ENCODE peak calls at places on chromosomes 3 and 15, in nine cellular contexts. H is stomach, J is fibroblast of the aortic adventitia, R is right lobe of liver, Q is HCT116, G is tibial nerve, L is A549, D is Panc1, W is foreskin fibroblast. S is an unnamed sample.

GRCh38 chr3:119695480-119695879 is 7.3 kb upstream of the CFAP91 start:
- DNase-seq in H (no peak), J (peak), R (no peak), Q (peak), G (no peak), L (no peak), D (no peak), W (peak), S (peak)

GRCh38 chr3:129428382-129429079 is at the start of gene EFCAB12:
- DNase-seq in H (peak), J (peak), R (peak), Q (no peak), G (peak), L (peak), D (peak), W (peak), S (peak)

GRCh38 chr3:46186856-46187700 is 21.0 kb downstream of the CCR1 start:
- DNase-seq in H (no peak), J (no peak), R (no peak), Q (no peak), G (no peak), L (no peak), D (no peak), W (no peak), S (no peak)

GRCh38 chr15:73081321-73081958 is 29.2 kb downstream of the NEO1 start:
- DNase-seq in H (no peak), J (peak), R (no peak), Q (peak), G (peak), L (peak), D (peak), W (peak), S (peak)

GRCh38 chr15:99174567-99174966 is 69.7 kb downstream of the SYNM start:
- DNase-seq in H (no peak), J (no peak), R (no peak), Q (no peak), G (no peak), L (no peak), D (no peak), W (no peak), S (no peak)

GRCh38 chr3:135739755-135740154 is 225.8 kb upstream of the PPP2R3A start:
- DNase-seq in H (no peak), J (no peak), R (no peak), Q (no peak), G (no peak), L (no peak), D (no peak), W (no peak), S (no peak)

GRCh38 chr3:122576174-122576940 is 1.1 kb upstream of the PARP15 start:
- DNase-seq in H (no peak), J (no peak), R (no peak), Q (no peak), G (no peak), L (no peak), D (no peak), W (peak), S (no peak)

GRCh38 chr3:71902258-71903128 is 117.5 kb upstream of the PROK2 start:
- DNase-seq in H (no peak), J (no peak), R (no peak), Q (no peak), G (no peak), L (no peak), D (no peak), W (no peak), S (no peak)

GRCh38 chr3:39494781-39495180 is 27.3 kb downstream of the MOBP start:
- DNase-seq in H (no peak), J (no peak), R (no peak), Q (no peak), G (no peak), L (no peak), D (no peak), W (no peak), S (no peak)

GRCh38 chr3:117435481-117435880 is 725.9 kb downstream of the TUSC7 start:
- DNase-seq in H (no peak), J (no peak), R (no peak), Q (no peak), G (no peak), L (no peak), D (no peak), W (no peak), S (no peak)

GRCh38 chr15:98727115-98728040 is 79.0 kb downstream of the IGF1R start:
- DNase-seq in H (peak), J (peak), R (peak), Q (peak), G (peak), L (peak), D (peak), W (peak), S (peak)

GRCh38 chr3:17431004-17431403 is 311.4 kb downstream of the TBC1D5 start:
- DNase-seq in H (no peak), J (peak), R (no peak), Q (peak), G (no peak), L (peak), D (peak), W (peak), S (peak)

GRCh38 chr3:38755130-38755529 is 60.9 kb downstream of the SCN10A start:
- DNase-seq in H (no peak), J (peak), R (no peak), Q (no peak), G (no peak), L (no peak), D (no peak), W (peak), S (peak)

GRCh38 chr15:77691607-77692006 is 58.9 kb upstream of the LINGO1 start:
- DNase-seq in H (no peak), J (no peak), R (no peak), Q (no peak), G (no peak), L (no peak), D (no peak), W (no peak), S (no peak)

GRCh38 chr3:161081675-161082462 is 23.3 kb downstream of the B3GALNT1 start:
- DNase-seq in H (no peak), J (peak), R (no peak), Q (no peak), G (no peak), L (no peak), D (no peak), W (no peak), S (peak)

GRCh38 chr3:69088033-69088432 is 3.3 kb downstream of the ARL6IP5 start:
- DNase-seq in H (no peak), J (peak), R (no peak), Q (no peak), G (no peak), L (peak), D (no peak), W (peak), S (peak)

GRCh38 chr3:185268194-185268809 is 14.5 kb upstream of the EHHADH start:
- DNase-seq in H (no peak), J (no peak), R (no peak), Q (no peak), G (no peak), L (no peak), D (no peak), W (no peak), S (no peak)

GRCh38 chr3:43627360-43627759 is 5.5 kb upstream of the ANO10 start:
- DNase-seq in H (no peak), J (no peak), R (no peak), Q (no peak), G (no peak), L (no peak), D (no peak), W (no peak), S (no peak)

GRCh38 chr3:113741086-113741485 is 5.0 kb downstream of the NAA50 start:
- DNase-seq in H (no peak), J (no peak), R (no peak), Q (no peak), G (no peak), L (no peak), D (no peak), W (no peak), S (no peak)

GRCh38 chr3:64022451-64023186 is 675 bp downstream of the PSMD6 start:
- DNase-seq in H (no peak), J (peak), R (peak), Q (no peak), G (no peak), L (no peak), D (no peak), W (peak), S (peak)

GRCh38 chr3:41726891-41727290 is 235.0 kb downstream of the ULK4 start:
- DNase-seq in H (no peak), J (no peak), R (no peak), Q (no peak), G (no peak), L (no peak), D (no peak), W (no peak), S (peak)

GRCh38 chr3:121998030-121998580 is 23.9 kb downstream of the ILDR1 start:
- DNase-seq in H (no peak), J (peak), R (no peak), Q (no peak), G (no peak), L (no peak), D (no peak), W (peak), S (peak)

GRCh38 chr15:33152502-33153109 is 41.9 kb downstream of the FMN1 start:
- DNase-seq in H (no peak), J (peak), R (no peak), Q (no peak), G (no peak), L (no peak), D (no peak), W (peak), S (peak)

GRCh38 chr3:3639078-3639477 is 160.2 kb upstream of the LRRN1 start:
- DNase-seq in H (no peak), J (no peak), R (no peak), Q (no peak), G (no peak), L (no peak), D (no peak), W (no peak), S (no peak)

GRCh38 chr3:138334608-138335007 is 5.0 kb upstream of the NME9 start:
- DNase-seq in H (no peak), J (no peak), R (no peak), Q (no peak), G (no peak), L (no peak), D (no peak), W (no peak), S (no peak)

GRCh38 chr3:58737644-58738043 is 71.1 kb upstream of the FAM3D start:
- DNase-seq in H (no peak), J (no peak), R (no peak), Q (no peak), G (no peak), L (no peak), D (no peak), W (no peak), S (no peak)

GRCh38 chr3:58728723-58729122 is 62.1 kb upstream of the FAM3D start:
- DNase-seq in H (no peak), J (no peak), R (no peak), Q (no peak), G (no peak), L (no peak), D (no peak), W (no peak), S (no peak)

GRCh38 chr3:58731673-58732072 is 65.1 kb upstream of the FAM3D start:
- DNase-seq in H (no peak), J (no peak), R (no peak), Q (no peak), G (no peak), L (no peak), D (no peak), W (no peak), S (no peak)
- TF ChIP-seq CTCF in H (peak), J (no peak), R (peak), Q (no peak), G (no peak), L (no peak), D (no peak), W (no peak), S (no peak)

DNA sequence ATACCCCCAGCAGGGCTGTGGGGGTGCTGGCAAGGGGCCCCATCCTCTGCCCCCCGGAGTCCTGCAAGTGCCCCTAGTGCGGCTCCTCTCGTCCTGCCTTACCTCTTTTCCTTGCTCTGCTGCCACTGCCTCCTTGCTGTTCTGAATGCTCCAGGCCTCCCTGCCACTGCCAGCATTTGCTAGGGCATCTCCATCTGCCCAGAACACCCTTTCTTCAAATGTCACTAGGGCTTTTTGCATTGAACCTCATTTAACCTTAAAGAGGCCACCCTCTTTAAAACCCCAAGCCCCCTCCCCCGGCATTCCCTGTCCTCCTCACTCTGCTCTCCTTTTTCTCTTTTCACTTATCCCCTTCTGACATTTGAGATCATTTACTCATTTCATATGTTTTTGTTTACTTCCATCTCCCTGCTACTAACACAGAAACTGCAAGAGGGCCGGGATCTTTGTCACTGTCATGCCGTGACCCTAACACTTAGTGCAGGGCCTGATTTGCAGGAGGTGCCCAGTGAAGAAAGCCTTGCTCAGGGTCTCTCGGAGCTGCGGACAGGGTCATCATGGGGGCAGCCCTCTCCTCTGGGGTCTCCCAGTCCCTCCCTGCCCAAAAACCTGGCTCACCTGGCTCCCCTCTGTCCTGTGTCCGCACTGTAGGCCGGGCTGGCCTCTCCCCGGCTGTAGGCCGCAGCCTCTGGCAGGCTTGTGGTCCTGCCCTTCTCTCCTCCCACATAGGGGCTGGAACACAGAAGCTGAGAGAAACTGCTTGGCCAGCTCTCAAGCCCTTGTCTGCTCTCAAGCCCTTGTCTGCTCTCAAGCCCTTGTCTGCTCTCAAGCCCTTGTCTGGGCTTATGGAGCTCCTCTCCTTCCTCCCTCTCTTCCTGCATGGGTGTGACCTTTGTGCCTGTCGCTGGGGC is at the start of gene ACOX2:
- DNase-seq in H (peak), J (peak), R (peak), Q (no peak), G (peak), L (no peak), D (no peak), W (peak), S (peak)
- H3K4me3 ChIP-seq in H (peak), J (peak), R (peak), Q (no peak), G (peak), L (no peak), D (no peak), W (peak), S (peak)

DNA sequence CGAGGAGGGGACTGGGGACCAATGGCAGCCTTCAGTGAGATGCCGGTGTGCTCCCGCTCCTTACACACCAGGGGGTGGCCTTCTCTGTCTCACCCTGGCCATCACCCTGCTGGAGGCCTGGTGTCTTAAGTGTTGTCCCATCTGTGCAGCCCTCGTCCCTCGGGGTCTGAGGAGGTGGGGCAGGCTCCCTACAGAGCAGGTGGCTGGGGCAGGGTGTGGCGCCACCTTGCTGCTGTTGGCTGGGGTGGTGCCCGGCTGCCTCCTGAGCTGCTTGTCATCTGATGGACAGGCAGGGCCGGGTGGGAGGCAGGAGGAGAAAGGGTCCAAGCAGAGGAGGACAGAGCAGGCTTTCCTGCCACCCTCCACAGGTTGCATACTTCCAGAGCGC is 25.9 kb downstream of the PTPN23 start:
- DNase-seq in H (no peak), J (no peak), R (no peak), Q (no peak), G (no peak), L (no peak), D (no peak), W (no peak), S (no peak)
- TF ChIP-seq CTCF in H (no peak), J (no peak), R (peak), Q (peak), G (no peak), L (no peak), D (no peak), W (no peak), S (no peak)

GRCh38 chr15:64152507-64153387 is 1.2 kb downstream of the SNX22 start:
- DNase-seq in H (no peak), J (no peak), R (peak), Q (no peak), G (no peak), L (no peak), D (no peak), W (no peak), S (no peak)
- H3K4me3 ChIP-seq in H (peak), J (no peak), R (peak), Q (peak), G (peak), L (peak), D (peak), W (peak), S (no peak)

S was measured in fibroblast of pulmonary artery.